ENCODE peak calls at places on chromosome 18, in six cellular contexts. C is A549, O is K562, N is GM12878, Y is endothelial cell of umbilical vein, G is HepG2. I is an unnamed sample.

GRCh38 chr18:77859634-77860033 is 610.0 kb downstream of the GALR1 start:
- DNase-seq in C (no peak), O (no peak), N (no peak), Y (no peak), G (no peak), I (no peak)

GRCh38 chr18:54774423-54774822 is 53.9 kb upstream of the RAB27B start:
- DNase-seq in C (no peak), O (no peak), N (no peak), Y (no peak), G (no peak), I (no peak)

GRCh38 chr18:57441395-57441794 is 6.2 kb downstream of the ONECUT2 start:
- DNase-seq in C (no peak), O (no peak), N (no peak), Y (no peak), G (no peak), I (no peak)

GRCh38 chr18:53534203-53534602 is 690.3 kb downstream of the MBD2 start:
- DNase-seq in C (no peak), O (no peak), N (no peak), Y (no peak), G (no peak), I (no peak)

GRCh38 chr18:10771053-10771709 is 245.4 kb downstream of the NAPG start:
- DNase-seq in C (no peak), O (no peak), N (peak; percentile 17), Y (no peak), G (no peak), I (no peak)

GRCh38 chr18:67232406-67232805 is 284.1 kb downstream of the DSEL start:
- DNase-seq in C (peak; percentile 12), O (no peak), N (no peak), Y (peak; percentile 96), G (no peak), I (no peak)

GRCh38 chr18:6058941-6059340 is 163.6 kb upstream of the TMEM200C start:
- DNase-seq in C (no peak), O (no peak), N (no peak), Y (no peak), G (peak; percentile 9), I (no peak)

GRCh38 chr18:71942433-71942832 is 601.7 kb downstream of the CBLN2 start:
- DNase-seq in C (no peak), O (no peak), N (no peak), Y (no peak), G (no peak), I (no peak)

GRCh38 chr18:75854808-75855207 is 427.3 kb upstream of the SMIM21 start:
- DNase-seq in C (no peak), O (no peak), N (no peak), Y (no peak), G (no peak), I (no peak)

GRCh38 chr18:2923464-2923863 is 76.7 kb downstream of the EMILIN2 start:
- DNase-seq in C (no peak), O (no peak), N (no peak), Y (peak; percentile 84), G (no peak), I (no peak)

GRCh38 chr18:69999671-70000070 is 52.0 kb upstream of the CD226 start:
- DNase-seq in C (no peak), O (no peak), N (no peak), Y (no peak), G (no peak), I (no peak)

GRCh38 chr18:79575891-79576685 is 103.5 kb upstream of the CTDP1 start:
- DNase-seq in C (no peak), O (no peak), N (no peak), Y (no peak), G (no peak), I (no peak)

GRCh38 chr18:43396266-43396665 is 119.0 kb upstream of the SYT4 start:
- DNase-seq in C (peak; percentile 5), O (no peak), N (no peak), Y (peak; percentile 3), G (no peak), I (peak; percentile 12)

GRCh38 chr18:74255022-74255658 is 36.6 kb downstream of the CYB5A start:
- DNase-seq in C (no peak), O (no peak), N (no peak), Y (peak; percentile 67), G (no peak), I (no peak)

GRCh38 chr18:906416-907170 is 1.9 kb downstream of the ADCYAP1 start:
- DNase-seq in C (no peak), O (no peak), N (no peak), Y (no peak), G (no peak), I (no peak)

GRCh38 chr18:25503567-25504081 is 151.7 kb upstream of the ZNF521 start:
- DNase-seq in C (peak; percentile 27), O (no peak), N (no peak), Y (peak; percentile 85), G (peak; percentile 17), I (peak; percentile 2)

GRCh38 chr18:75208055-75208835 is 694 bp downstream of the PTGR3 start:
- DNase-seq in C (peak; percentile 47), O (peak; percentile 47), N (no peak), Y (peak; percentile 43), G (peak; percentile 18), I (peak; percentile 75)

GRCh38 chr18:63198098-63198760 is 121.3 kb downstream of the BCL2 start:
- DNase-seq in C (no peak), O (no peak), N (no peak), Y (no peak), G (no peak), I (no peak)

GRCh38 chr18:79577451-79578395 is 101.9 kb upstream of the CTDP1 start:
- DNase-seq in C (no peak), O (peak; percentile 17), N (no peak), Y (no peak), G (no peak), I (peak; percentile 90)

GRCh38 chr18:27860701-27861107 is 316.2 kb downstream of the CDH2 start:
- DNase-seq in C (no peak), O (no peak), N (peak; percentile 9), Y (no peak), G (peak; percentile 30), I (no peak)

GRCh38 chr18:58402951-58403702 is 225.8 kb downstream of the ALPK2 start:
- DNase-seq in C (no peak), O (no peak), N (no peak), Y (no peak), G (peak; percentile 65), I (no peak)

GRCh38 chr18:58615150-58616132 is 13.4 kb downstream of the ALPK2 start:
- DNase-seq in C (no peak), O (no peak), N (peak; percentile 88), Y (no peak), G (no peak), I (no peak)

GRCh38 chr18:23574611-23575308 is 11.5 kb downstream of the NPC1 start:
- DNase-seq in C (no peak), O (no peak), N (no peak), Y (no peak), G (no peak), I (peak; percentile 16)

GRCh38 chr18:23573020-23573419 is 13.3 kb downstream of the NPC1 start:
- DNase-seq in C (no peak), O (no peak), N (no peak), Y (no peak), G (no peak), I (no peak)

GRCh38 chr18:23572570-23572969 is 13.7 kb downstream of the NPC1 start:
- DNase-seq in C (no peak), O (no peak), N (no peak), Y (no peak), G (no peak), I (no peak)

GRCh38 chr18:23575309-23575651 is 11.0 kb downstream of the NPC1 start:
- DNase-seq in C (no peak), O (no peak), N (no peak), Y (no peak), G (no peak), I (no peak)

GRCh38 chr18:23573948-23574431 is 12.3 kb downstream of the NPC1 start:
- DNase-seq in C (no peak), O (no peak), N (no peak), Y (peak; percentile 25), G (no peak), I (no peak)
- TF ChIP-seq MYC in C (no peak), O (no peak), N (no peak), Y (no peak), G (no peak), I (no peak)

DNA sequence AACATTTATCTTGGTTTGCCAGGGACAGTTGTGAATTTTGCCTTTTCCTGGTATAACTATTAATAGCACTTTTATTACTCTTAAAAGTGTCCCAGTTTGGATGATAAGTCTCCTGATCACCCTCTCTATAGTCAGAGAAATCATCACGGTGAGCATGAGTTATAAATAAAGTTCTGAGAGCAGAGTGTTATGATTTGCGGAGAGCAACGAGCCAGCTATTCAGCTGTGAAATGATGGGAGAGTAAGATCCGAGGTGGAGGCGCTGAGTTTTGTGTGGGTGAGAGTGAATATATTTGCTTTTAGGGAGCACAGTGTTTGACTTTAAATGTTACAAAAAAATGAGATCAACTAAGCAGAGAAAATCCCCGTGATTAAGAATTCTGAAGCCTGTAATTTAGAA is 179.6 kb downstream of the DSC3 start:
- DNase-seq in C (no peak), O (no peak), N (no peak), Y (no peak), G (no peak), I (no peak)
- TF ChIP-seq CTCF in C (no peak), O (no peak), N (no peak), Y (no peak), G (no peak), I (no peak)

DNA sequence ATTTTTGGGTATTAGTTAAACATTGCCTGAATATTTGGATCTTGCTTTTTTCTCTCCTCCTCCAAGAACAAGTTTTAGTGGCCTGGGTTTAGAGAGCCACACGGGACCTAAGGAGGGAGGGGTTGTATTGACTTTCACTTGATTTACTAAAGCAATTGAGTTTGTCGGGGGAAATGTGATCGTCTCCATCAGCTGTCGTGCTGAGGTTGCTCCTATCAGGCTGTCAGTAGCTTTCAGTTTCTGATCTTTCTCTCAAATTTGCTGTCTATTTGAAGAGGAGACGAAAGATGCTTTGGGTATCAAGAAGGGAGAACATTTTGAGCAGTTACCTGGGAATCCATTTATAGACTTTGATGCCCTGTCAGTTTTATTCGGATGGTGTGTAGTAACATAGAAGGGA is 106.0 kb downstream of the SETBP1 start:
- DNase-seq in C (no peak), O (no peak), N (no peak), Y (no peak), G (no peak), I (no peak)
- H3K4me3 ChIP-seq in C (no peak overlapping the region), O (no peak overlapping the region), N (peak overlapping the region; percentile 41), Y (no peak overlapping the region), G (no peak overlapping the region), I (no peak overlapping the region)

DNA sequence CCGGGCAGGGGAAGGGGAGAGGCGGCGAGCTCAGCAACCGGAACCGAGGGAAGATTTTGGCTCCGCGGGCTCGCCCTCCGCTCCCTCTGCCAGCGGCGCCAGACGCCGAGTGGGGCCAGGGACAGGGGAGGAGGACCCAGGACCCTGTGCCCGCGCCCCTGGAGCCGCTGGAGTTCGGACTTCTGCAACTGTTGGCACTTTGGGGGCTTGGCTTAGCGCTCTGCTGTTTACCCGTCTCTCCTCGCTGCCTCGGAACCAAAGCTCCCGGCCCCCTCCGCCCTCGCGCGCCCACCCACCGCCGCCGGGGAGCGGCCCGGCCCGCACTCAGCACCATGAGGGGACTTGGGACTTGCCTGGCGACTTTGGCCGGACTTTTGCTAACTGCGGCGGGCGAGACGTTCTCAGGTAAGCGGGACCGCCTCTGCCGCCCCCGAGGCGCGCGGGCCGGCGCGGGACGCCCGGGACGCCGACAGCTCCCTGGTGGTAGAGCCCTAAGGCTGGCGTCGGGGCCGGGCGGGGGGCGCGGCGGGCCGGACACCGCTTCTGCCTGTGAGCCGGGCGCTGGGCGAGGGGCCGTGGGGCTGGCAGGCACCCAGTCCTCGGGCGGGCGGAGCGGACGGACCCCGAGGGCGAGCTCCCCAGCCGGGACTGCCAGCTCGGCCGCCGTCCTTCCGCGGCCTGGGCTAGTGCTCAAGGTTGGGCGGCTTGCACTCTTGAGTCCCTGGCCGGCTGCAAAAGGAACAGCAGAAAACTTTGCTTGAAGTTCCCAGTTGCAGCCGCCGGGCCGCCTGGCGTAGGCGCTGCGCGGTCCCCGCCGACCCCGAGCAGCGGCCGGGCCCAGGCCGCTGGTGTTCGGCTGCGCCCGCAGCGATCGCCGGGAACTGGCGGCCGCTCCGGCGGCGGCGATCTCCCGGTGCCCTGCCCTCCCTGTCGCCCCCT is 640 bp downstream of the PTPRM start:
- DNase-seq in C (peak; percentile 51), O (no peak), N (no peak), Y (peak; percentile 65), G (no peak), I (no peak)
- TF ChIP-seq MYC in C (no peak), O (no peak), N (no peak), Y (no peak), G (no peak), I (no peak)